ENCODE peak calls at places on chromosomes 6 and 20, in four cellular contexts. L is upper lobe of right lung, Y is stomach, P is skeletal muscle cell. G is an unnamed sample.

GRCh38 chr6:2739335-2739734 is 11.4 kb downstream of the MYLK4 start:
- DNase-seq in L (no peak), Y (no peak), P (peak), G (peak)

GRCh38 chr6:110054664-110055386 is 76.7 kb downstream of the GPR6 start:
- DNase-seq in L (no peak), Y (no peak), P (no peak), G (no peak)

GRCh38 chr6:145561095-145561820 is 174.1 kb downstream of the EPM2A start:
- DNase-seq in L (no peak), Y (no peak), P (no peak), G (no peak)

GRCh38 chr6:158022749-158023596 is 41.3 kb downstream of the SYNJ2 start:
- DNase-seq in L (peak), Y (no peak), P (no peak), G (no peak)

GRCh38 chr6:104630522-104630921 is 229.2 kb downstream of the HACE1 start:
- DNase-seq in L (no peak), Y (no peak), P (no peak), G (no peak)

GRCh38 chr6:39203804-39204495 is 25.3 kb downstream of the KCNK5 start:
- DNase-seq in L (peak), Y (peak), P (no peak), G (peak)

GRCh38 chr6:26141378-26141901 is 54.2 kb downstream of the HFE start:
- DNase-seq in L (no peak), Y (no peak), P (no peak), G (no peak)

GRCh38 chr6:6397842-6398241 is 77.4 kb upstream of the F13A1 start:
- DNase-seq in L (no peak), Y (no peak), P (no peak), G (no peak)

GRCh38 chr6:27279513-27280063 is 32.1 kb downstream of the PRSS16 start:
- DNase-seq in L (no peak), Y (no peak), P (no peak), G (no peak)

GRCh38 chr6:132404330-132404729 is 3.1 kb upstream of the MOXD1 start:
- DNase-seq in L (no peak), Y (no peak), P (no peak), G (no peak)

GRCh38 chr6:132400641-132401119 is 595 bp downstream of the MOXD1 start:
- DNase-seq in L (no peak), Y (no peak), P (no peak), G (no peak)

GRCh38 chr6:132399376-132400074 is 1.8 kb downstream of the MOXD1 start:
- DNase-seq in L (no peak), Y (no peak), P (peak), G (no peak)

GRCh38 chr6:132401941-132402275 is 633 bp upstream of the MOXD1 start:
- DNase-seq in L (no peak), Y (no peak), P (no peak), G (no peak)

GRCh38 chr6:132401120-132401940 is at the start of gene MOXD1:
- DNase-seq in L (peak), Y (peak), P (no peak), G (no peak)
- H3K4me3 ChIP-seq in L (peak), Y (peak), P (peak), G (peak)

GRCh38 chr6:53301801-53302537 is 46.8 kb downstream of the ELOVL5 start:
- DNase-seq in L (no peak), Y (no peak), P (no peak), G (no peak)

GRCh38 chr6:53300656-53301551 is 47.8 kb downstream of the ELOVL5 start:
- DNase-seq in L (peak), Y (no peak), P (no peak), G (peak)

GRCh38 chr6:53306819-53307347 is 41.9 kb downstream of the ELOVL5 start:
- DNase-seq in L (no peak), Y (no peak), P (no peak), G (peak)

GRCh38 chr6:53299331-53299835 is 49.4 kb downstream of the ELOVL5 start:
- DNase-seq in L (no peak), Y (no peak), P (no peak), G (no peak)

DNA sequence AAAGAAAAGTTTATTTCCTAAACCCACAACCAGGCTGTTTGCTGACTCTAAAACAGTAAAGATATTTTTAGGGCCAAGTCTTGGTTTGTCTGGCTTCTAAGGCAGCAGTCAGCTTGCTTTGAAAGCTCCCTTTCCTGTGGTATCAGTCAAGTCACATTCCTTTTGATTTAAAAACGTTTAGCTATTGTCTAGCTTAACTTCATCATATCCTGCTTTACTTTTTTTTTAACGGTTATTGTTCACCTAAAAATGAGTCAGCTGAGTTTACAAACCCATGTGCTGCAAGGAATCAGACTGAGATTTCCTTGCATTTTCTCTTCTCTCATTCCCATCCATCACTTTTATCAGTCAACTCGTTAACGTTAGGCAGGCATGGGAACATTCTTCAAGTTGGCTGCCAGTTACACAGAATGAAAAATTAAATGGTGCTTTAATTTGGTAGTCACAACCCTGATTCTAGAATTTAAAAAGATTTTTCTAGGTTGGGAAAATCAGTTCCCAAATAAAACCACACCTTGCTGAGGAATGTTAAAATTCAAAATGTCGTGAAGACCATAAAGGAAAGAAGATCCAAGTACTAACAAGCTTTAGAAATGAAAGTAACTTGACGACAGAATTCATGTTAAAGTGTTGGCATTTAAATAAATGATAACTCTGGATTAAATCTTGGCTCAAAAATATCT is 45.9 kb downstream of the ELOVL5 start:
- DNase-seq in L (no peak), Y (no peak), P (peak), G (peak)
- H3K4me3 ChIP-seq in L (no peak), Y (no peak), P (no peak), G (no peak)

GRCh38 chr20:51768759-51769517 is 748 bp upstream of the ATP9A start:
- DNase-seq in L (no peak), Y (no peak), P (no peak), G (no peak)

GRCh38 chr20:51769941-51770615 is 1.9 kb upstream of the ATP9A start:
- DNase-seq in L (no peak), Y (no peak), P (no peak), G (no peak)

GRCh38 chr20:51767018-51767866 is 948 bp downstream of the ATP9A start:
- DNase-seq in L (peak), Y (peak), P (no peak), G (no peak)

GRCh38 chr20:51763965-51764602 is 4.1 kb downstream of the ATP9A start:
- DNase-seq in L (no peak), Y (no peak), P (no peak), G (no peak)

DNA sequence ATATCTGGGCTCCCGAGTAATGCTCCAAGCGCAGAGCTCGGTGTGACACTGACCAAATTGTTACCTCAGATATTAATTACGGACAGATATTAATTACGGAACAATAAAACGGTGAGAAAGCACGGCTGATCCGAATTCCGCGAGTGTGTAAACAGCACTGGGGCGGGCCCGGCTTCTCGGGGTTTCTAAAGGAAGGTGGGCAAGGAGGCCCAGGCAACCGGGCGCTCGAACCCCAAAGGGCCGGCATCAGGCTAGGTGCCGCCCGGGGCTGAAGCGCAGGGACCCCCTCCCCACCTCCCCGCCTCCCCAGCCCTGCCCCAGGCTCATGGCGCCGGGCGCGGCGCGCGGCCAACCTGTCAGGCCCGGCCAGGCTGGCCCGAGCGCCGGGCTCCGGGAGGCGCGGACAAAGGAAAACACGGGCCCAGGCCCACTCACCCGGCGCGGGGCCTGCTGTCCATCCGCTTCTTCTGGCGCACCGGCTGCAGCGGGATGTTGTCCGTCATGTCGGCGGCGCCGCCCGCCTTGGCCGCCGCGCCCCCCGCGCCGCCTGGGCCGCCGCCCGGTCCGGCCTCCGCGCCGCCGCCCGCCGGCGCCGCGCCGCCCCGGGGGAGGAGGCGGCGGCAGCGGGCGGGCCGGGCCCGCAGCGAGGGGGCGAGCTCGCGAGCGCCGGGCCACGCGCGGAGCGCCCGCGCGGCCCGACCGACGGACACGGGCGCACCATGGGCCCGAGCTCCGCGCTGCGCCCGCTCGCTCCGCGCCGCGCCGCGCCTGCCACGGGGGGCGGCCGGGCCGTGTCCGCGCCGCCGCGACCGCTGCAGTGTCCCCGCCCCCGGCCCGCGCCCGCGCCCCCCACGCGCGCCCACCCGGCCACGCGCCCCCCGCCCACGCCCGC is at the start of gene ATP9A:
- DNase-seq in L (peak), Y (peak), P (no peak), G (no peak)
- H3K4me3 ChIP-seq in L (peak), Y (peak), P (peak), G (peak)

GRCh38 chr20:23366384-23366783 is 4.4 kb downstream of the GZF1 start:
- DNase-seq in L (no peak), Y (no peak), P (no peak), G (no peak)

GRCh38 chr20:23367770-23368169 is 5.8 kb downstream of the GZF1 start:
- DNase-seq in L (no peak), Y (no peak), P (no peak), G (no peak)

GRCh38 chr20:23368316-23369110 is 6.5 kb downstream of the GZF1 start:
- DNase-seq in L (no peak), Y (no peak), P (no peak), G (no peak)

GRCh38 chr20:23363257-23363649 is 1.3 kb downstream of the GZF1 start:
- DNase-seq in L (no peak), Y (no peak), P (no peak), G (no peak)

DNA sequence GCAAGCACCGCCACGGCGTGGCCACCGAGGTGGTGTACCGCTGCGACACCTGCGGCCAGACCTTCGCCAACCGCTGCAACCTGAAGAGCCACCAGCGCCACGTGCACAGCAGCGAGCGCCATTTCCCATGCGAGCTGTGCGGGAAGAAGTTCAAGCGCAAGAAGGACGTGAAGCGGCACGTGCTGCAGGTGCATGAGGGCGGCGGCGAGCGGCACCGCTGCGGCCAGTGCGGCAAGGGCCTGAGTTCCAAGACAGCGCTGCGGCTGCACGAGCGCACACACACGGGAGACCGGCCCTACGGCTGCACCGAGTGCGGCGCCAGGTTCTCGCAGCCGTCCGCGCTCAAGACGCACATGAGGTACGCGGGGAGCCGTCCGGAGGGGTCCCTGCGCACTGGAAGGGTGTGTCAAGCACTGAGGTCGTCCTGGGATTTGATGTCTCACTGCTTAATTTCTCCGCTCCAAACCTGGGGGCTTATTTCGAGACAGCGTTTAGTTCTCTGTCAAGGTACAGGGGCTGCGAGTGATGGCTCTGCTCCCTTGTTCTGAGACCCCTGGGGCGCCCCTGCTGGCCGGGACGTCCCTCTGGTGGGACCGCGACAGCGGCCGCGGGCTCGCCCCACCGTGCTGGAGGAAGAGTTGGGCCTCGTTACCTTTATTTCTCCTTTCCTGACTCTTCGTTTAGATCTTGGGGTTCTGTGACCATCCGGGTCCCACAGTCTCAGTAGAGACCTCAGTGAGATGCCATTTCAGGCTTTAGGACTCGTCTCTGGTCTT is 3.6 kb downstream of the GZF1 start:
- DNase-seq in L (no peak), Y (no peak), P (no peak), G (no peak)
- H3K4me3 ChIP-seq in L (no peak), Y (no peak), P (no peak), G (peak)

GRCh38 chr6:168212322-168212721 is 107.3 kb downstream of the DACT2 start:
- DNase-seq in L (no peak), Y (no peak), P (no peak), G (no peak)
- H3K4me3 ChIP-seq in L (no peak), Y (no peak), P (no peak), G (no peak)

DNA sequence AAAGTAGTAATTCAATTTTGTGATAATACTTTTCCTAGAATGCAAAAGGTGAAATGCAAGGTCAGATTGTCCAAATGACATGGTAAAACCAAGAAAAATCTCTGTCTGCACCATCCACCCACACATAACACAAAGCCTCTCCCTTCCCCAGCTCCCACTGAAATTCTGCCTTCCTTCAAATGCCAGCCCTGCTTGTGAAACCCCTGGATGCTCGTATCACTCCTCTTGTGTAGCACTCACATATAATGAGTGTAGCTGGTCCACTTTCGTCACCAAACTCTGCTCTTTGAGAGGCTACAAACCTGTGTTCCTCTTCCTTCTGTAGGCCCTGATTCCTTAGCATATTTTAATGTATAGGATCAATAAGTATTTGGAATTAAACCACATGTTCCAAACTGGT is 123.6 kb upstream of the BEND6 start:
- DNase-seq in L (no peak), Y (no peak), P (no peak), G (no peak)
- H3K4me3 ChIP-seq in L (no peak), Y (no peak), P (no peak), G (no peak)

GRCh38 chr20:43511879-43512278 is 4.4 kb downstream of the L3MBTL1 start:
- DNase-seq in L (no peak), Y (no peak), P (no peak), G (no peak)

GRCh38 chr20:43513298-43514061 is 6.0 kb downstream of the L3MBTL1 start:
- DNase-seq in L (no peak), Y (no peak), P (no peak), G (no peak)

GRCh38 chr20:43515628-43516027 is 8.1 kb downstream of the L3MBTL1 start:
- DNase-seq in L (no peak), Y (no peak), P (no peak), G (no peak)

GRCh38 chr20:43516251-43516824 is 8.8 kb downstream of the L3MBTL1 start:
- DNase-seq in L (no peak), Y (no peak), P (no peak), G (no peak)

GRCh38 chr20:43514062-43514971 is 6.8 kb downstream of the L3MBTL1 start:
- DNase-seq in L (peak), Y (peak), P (peak), G (peak)
- H3K4me3 ChIP-seq in L (peak), Y (peak), P (peak), G (peak)

DNA sequence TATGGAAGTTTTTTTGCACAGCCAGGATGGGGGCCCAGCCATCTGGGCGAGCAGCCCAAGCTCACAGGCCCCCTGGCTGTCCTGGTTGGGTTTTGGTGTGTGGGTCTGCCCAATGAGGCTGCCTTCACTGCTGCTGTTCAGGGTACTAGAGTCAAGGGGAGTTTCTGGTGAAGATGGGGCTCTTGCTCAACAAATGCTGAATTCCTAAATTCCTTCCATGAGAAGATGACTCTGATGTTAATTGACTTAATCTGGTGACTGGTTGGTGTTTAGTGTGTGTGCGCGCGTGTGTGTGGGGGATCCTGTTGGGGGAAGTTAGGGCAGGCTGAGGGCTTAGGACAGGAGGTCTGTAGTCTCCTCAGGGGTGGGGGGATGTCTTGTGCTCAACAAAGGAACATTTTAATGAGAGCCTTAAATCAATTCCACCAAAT is 1.9 kb downstream of the PTK7 start:
- DNase-seq in L (no peak), Y (no peak), P (no peak), G (no peak)
- H3K4me3 ChIP-seq in L (peak), Y (no peak), P (peak), G (peak)

GRCh38 chr20:23234311-23235078 is 116.1 kb upstream of the NXT1 start:
- DNase-seq in L (no peak), Y (no peak), P (peak), G (no peak)

GRCh38 chr20:23232679-23233308 is 117.8 kb upstream of the NXT1 start:
- DNase-seq in L (no peak), Y (no peak), P (no peak), G (no peak)

GRCh38 chr20:23231561-23232218 is 118.9 kb upstream of the NXT1 start:
- DNase-seq in L (no peak), Y (no peak), P (no peak), G (no peak)

GRCh38 chr20:23232219-23232581 is 118.4 kb upstream of the NXT1 start:
- DNase-seq in L (no peak), Y (no peak), P (no peak), G (no peak)

GRCh38 chr20:23233341-23233740 is 117.2 kb upstream of the NXT1 start:
- DNase-seq in L (no peak), Y (no peak), P (no peak), G (no peak)
- H3K4me3 ChIP-seq in L (no peak), Y (no peak), P (no peak), G (no peak)

GRCh38 chr20:32207211-32207625 is 325 bp downstream of the PLAGL2 start:
- DNase-seq in L (no peak), Y (no peak), P (no peak), G (no peak)

GRCh38 chr20:32205502-32206382 is 1.8 kb downstream of the PLAGL2 start:
- DNase-seq in L (no peak), Y (no peak), P (peak), G (no peak)

GRCh38 chr20:32208499-32209154 is 947 bp downstream of the POFUT1 start:
- DNase-seq in L (no peak), Y (no peak), P (no peak), G (no peak)

GRCh38 chr20:32206383-32207210 is 946 bp downstream of the PLAGL2 start:
- DNase-seq in L (no peak), Y (no peak), P (no peak), G (no peak)

GRCh38 chr20:32207626-32208498 is at the start of the genes PLAGL2 and POFUT1:
- DNase-seq in L (peak), Y (peak), P (peak), G (peak)
- H3K4me3 ChIP-seq in L (peak), Y (peak), P (peak), G (peak)